ENCODE peak calls at places on chromosomes 13 and 19, in six cellular contexts. L is adrenal gland, O is lower lobe of right lung, K is left lung, N is cardiac fibroblast, B is IMR-90. H is an unnamed sample.

GRCh38 chr13:105929486-105929885 is 606.0 kb downstream of the EFNB2 start:
- DNase-seq in L (no peak), O (no peak), K (no peak), N (no peak), B (no peak), H (no peak)

GRCh38 chr19:55406869-55407624 is 541 bp downstream of the UBE2S start:
- DNase-seq in L (no peak), O (no peak), K (peak; percentile 47), N (peak; percentile 50), B (no peak), H (no peak)

GRCh38 chr13:98279473-98280175 is 102.6 kb upstream of the RNF113B start:
- DNase-seq in L (no peak), O (no peak), K (no peak), N (no peak), B (no peak), H (peak; percentile 62)

GRCh38 chr13:92097337-92097903 is 699.0 kb downstream of the GPC5 start:
- DNase-seq in L (no peak), O (no peak), K (no peak), N (peak; percentile 5), B (no peak), H (no peak)

GRCh38 chr13:88622362-88622973 is 951.3 kb downstream of the SLITRK5 start:
- DNase-seq in L (no peak), O (no peak), K (no peak), N (no peak), B (no peak), H (no peak)

GRCh38 chr19:46618670-46619231 is 6.1 kb downstream of the PTGIR start:
- DNase-seq in L (no peak), O (no peak), K (no peak), N (peak; percentile 72), B (peak; percentile 37), H (no peak)

GRCh38 chr13:75929074-75929473 is 292.9 kb downstream of the LMO7 start:
- DNase-seq in L (no peak), O (no peak), K (no peak), N (no peak), B (no peak), H (no peak)

GRCh38 chr13:52061587-52061986 is 37.1 kb downstream of the UTP14C start:
- DNase-seq in L (no peak), O (no peak), K (no peak), N (peak; percentile 16), B (no peak), H (no peak)

GRCh38 chr19:4676955-4677731 is 7.0 kb upstream of the MYDGF start:
- DNase-seq in L (peak; percentile 62), O (peak; percentile 64), K (no peak), N (peak; percentile 50), B (peak; percentile 35), H (peak; percentile 50)

GRCh38 chr13:75621147-75621546 is 15.0 kb upstream of the LMO7 start:
- DNase-seq in L (no peak), O (no peak), K (no peak), N (peak; percentile 52), B (peak; percentile 70), H (no peak)

GRCh38 chr19:34851277-34851804 is 75.4 kb upstream of the ZNF30 start:
- DNase-seq in L (no peak), O (no peak), K (no peak), N (no peak), B (no peak), H (no peak)

GRCh38 chr19:39998511-39998910 is 1.7 kb downstream of the ZNF546 start:
- DNase-seq in L (no peak), O (no peak), K (no peak), N (no peak), B (peak; percentile 76), H (no peak)

DNA sequence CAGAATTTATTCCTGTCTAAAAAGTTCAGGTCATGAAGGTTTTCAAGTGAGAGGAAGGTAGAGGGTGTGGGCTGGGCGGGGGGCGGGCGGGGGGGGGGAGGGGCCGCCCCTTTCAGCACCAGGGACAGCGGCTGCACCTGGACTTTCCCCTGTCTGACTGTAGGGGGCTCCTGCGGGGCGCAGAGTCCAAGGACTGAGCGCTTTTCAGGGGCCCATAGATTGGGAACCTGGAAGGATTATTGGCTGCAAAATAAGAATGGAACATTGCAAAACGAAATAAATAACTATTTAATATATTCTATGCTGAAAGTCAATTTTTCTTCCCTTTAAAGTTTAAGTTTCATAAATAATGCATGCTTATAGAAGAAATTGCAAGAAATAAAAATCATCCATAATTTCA is 8.9 kb upstream of the CYP4F3 start:
- DNase-seq in L (no peak), O (no peak), K (no peak), N (peak; percentile 2), B (no peak), H (no peak)
- TF ChIP-seq CTCF in L (peak; percentile 12), O (peak; percentile 43), K (peak; percentile 16), N (peak; percentile 42), B (peak; percentile 19), H (no peak)

GRCh38 chr19:3250675-3251074 is 26.2 kb downstream of the CELF5 start:
- DNase-seq in L (peak; percentile 55), O (no peak), K (no peak), N (peak; percentile 17), B (no peak), H (peak; percentile 28)
- TF ChIP-seq CTCF in L (peak; percentile 51), O (peak; percentile 55), K (peak; percentile 50), N (peak; percentile 71), B (peak; percentile 42), H (peak; percentile 28)

DNA sequence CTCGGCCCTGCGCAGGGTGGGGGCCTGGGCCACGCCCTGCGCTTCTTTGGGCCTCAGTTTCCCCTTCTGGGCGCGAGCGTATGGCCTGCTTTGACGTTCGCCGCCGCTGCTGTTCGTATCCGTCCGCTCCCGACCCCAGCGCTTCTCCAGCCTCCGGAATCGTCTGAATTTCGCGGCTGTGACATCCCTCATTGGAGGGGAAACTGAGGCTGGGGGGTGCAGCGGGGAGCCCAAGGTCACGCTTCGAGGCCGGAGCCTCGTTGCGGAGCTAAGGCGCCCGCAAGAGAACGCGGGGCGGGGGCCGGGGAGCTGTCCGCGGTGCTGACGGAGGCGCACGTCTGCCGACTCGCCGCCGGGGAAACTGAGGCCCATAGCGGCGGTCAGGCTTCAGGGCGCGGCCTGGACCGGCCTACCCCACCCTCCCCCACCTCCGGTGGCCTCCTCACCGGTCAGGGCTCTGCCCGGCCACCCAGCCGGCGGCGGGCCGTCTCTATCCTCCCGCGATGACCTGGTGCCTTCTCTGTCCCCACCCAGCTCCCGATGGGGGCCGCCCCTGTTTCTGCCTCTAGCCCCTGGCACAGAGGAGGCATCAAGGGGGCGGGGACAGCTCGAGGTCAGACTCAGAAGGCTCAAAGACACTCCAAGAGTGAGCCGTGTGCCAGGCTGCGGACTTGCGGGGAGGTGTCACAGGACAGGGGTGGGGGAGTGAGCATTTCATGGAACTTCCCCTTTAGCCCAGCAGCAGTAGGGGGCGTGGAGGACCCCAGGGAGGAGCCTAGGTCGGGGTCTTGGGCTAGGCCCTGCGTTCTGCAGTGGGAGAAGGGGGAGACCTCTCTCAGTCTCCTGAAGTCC is 3.0 kb upstream of the APC2 start:
- DNase-seq in L (no peak), O (no peak), K (no peak), N (no peak), B (no peak), H (peak; percentile 78)
- TF ChIP-seq CTCF in L (no peak), O (no peak), K (no peak), N (no peak), B (no peak), H (no peak)

DNA sequence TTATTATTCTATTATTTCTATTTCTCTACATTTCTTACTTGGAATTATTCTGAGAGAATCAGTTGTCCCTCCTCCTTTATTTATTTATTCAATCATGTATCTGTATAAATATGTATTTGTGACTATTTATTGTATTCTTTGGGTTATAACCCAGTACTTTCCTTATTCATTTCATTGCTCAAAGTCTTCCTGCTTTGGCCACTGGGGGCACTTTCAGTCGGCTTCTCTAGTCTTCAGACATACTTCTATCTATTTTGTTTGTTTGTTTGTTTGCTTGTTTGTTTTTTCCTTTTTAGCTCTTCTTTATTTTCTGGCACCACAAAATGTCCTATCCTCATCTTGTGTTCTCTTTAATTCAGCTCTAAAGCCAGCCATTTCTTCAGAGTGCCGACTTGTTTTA is 260.4 kb downstream of the NALCN start:
- DNase-seq in L (no peak), O (no peak), K (no peak), N (no peak), B (no peak), H (no peak)
- TF ChIP-seq CTCF in L (peak; percentile 21), O (peak; percentile 22), K (no peak), N (peak; percentile 55), B (peak; percentile 29), H (peak; percentile 42)